ENCODE peak calls at places on chromosomes 5 and 9, in seven cellular contexts. C, M, X, D, K, S and T are unnamed samples.

GRCh38 chr9:133597316-133597957 is 11.8 kb downstream of the FAM163B start:
- DNase-seq in K (no peak), M (no peak), C (no peak), D (no peak), X (no peak), S (peak), T (no peak)

GRCh38 chr9:107738789-107739188 is 249.2 kb upstream of the KLF4 start:
- DNase-seq in X (no peak), S (peak), K (no peak), D (no peak), M (no peak), C (no peak), T (no peak)

GRCh38 chr9:134960701-134961181 is 43.0 kb upstream of the FCN1 start:
- DNase-seq in M (no peak), K (peak), D (peak), X (no peak), S (no peak), C (no peak), T (peak)

GRCh38 chr5:100647461-100648230 is 112.5 kb downstream of the FAM174A start:
- DNase-seq in M (no peak), K (no peak), X (no peak), D (no peak), S (peak), C (peak), T (peak)

GRCh38 chr9:95644377-95644776 is 127.6 kb upstream of the PTCH1 start:
- DNase-seq in D (no peak), C (no peak), K (no peak), S (no peak), X (no peak), M (no peak), T (no peak)

GRCh38 chr9:18320046-18320445 is 153.9 kb upstream of the ADAMTSL1 start:
- DNase-seq in X (no peak), M (no peak), D (peak), C (no peak), S (peak), K (no peak), T (no peak)

GRCh38 chr5:149654282-149654681 is 73.0 kb downstream of the ARHGEF37 start:
- DNase-seq in C (no peak), D (no peak), K (no peak), X (no peak), S (no peak), M (no peak), T (no peak)

GRCh38 chr5:135108569-135108968 is 74.5 kb upstream of the PITX1 start:
- DNase-seq in M (no peak), K (no peak), C (no peak), S (no peak), D (no peak), X (no peak), T (no peak)

GRCh38 chr9:37656936-37657335 is 6.2 kb downstream of the FRMPD1 start:
- DNase-seq in D (no peak), M (no peak), K (no peak), X (no peak), S (no peak), C (no peak), T (no peak)

GRCh38 chr5:180352116-180352975 is 790 bp downstream of the GFPT2 start:
- DNase-seq in D (peak), S (peak), C (peak), M (no peak), X (no peak), K (no peak), T (no peak)

GRCh38 chr9:98323051-98323830 is 67.8 kb upstream of the TBC1D2 start:
- DNase-seq in S (no peak), D (peak), K (no peak), C (no peak), X (no peak), M (no peak), T (no peak)

GRCh38 chr9:19231126-19232035 is 888 bp downstream of the DENND4C start:
- DNase-seq in D (peak), M (no peak), K (peak), C (no peak), X (no peak), S (peak), T (no peak)

GRCh38 chr9:121082075-121082474 is 7.3 kb downstream of the CNTRL start:
- DNase-seq in D (no peak), X (no peak), S (no peak), M (no peak), C (no peak), K (no peak), T (no peak)

GRCh38 chr5:120463991-120464626 is at the start of gene PRR16:
- DNase-seq in K (no peak), S (peak), M (no peak), C (peak), D (peak), X (no peak), T (peak)

GRCh38 chr9:109319072-109319630 is 1.7 kb downstream of the EPB41L4B start:
- DNase-seq in C (no peak), K (no peak), M (no peak), D (peak), S (no peak), X (no peak), T (no peak)

GRCh38 chr5:2996687-2997086 is 245.2 kb upstream of the IRX2 start:
- DNase-seq in D (no peak), C (no peak), M (no peak), X (no peak), S (no peak), K (no peak), T (no peak)

GRCh38 chr5:13003457-13003856 is 941.0 kb downstream of the DNAH5 start:
- DNase-seq in K (no peak), C (no peak), M (no peak), S (no peak), D (no peak), X (no peak), T (no peak)

GRCh38 chr5:91386120-91386519 is 3.0 kb upstream of the ARRDC3 start:
- DNase-seq in D (no peak), M (no peak), K (no peak), S (peak), X (no peak), C (no peak), T (no peak)

GRCh38 chr9:127920794-127921193 is 4.0 kb upstream of the ST6GALNAC4 start:
- DNase-seq in K (no peak), M (no peak), S (no peak), X (no peak), C (no peak), D (no peak), T (no peak)

GRCh38 chr5:175728885-175729828 is 71.3 kb downstream of the HRH2 start:
- DNase-seq in K (peak), X (no peak), C (no peak), M (no peak), S (no peak), D (peak), T (no peak)

GRCh38 chr5:131441184-131441583 is 177.3 kb downstream of the CDC42SE2 start:
- DNase-seq in S (no peak), K (no peak), C (no peak), X (no peak), M (no peak), D (no peak), T (no peak)

GRCh38 chr5:169534311-169534880 is 49.2 kb upstream of the SPDL1 start:
- DNase-seq in X (no peak), S (no peak), C (no peak), K (no peak), M (peak), D (no peak), T (no peak)

GRCh38 chr5:51829226-51829625 is 446.0 kb downstream of the ISL1 start:
- DNase-seq in C (no peak), D (no peak), X (no peak), M (no peak), S (no peak), K (no peak), T (no peak)

DNA sequence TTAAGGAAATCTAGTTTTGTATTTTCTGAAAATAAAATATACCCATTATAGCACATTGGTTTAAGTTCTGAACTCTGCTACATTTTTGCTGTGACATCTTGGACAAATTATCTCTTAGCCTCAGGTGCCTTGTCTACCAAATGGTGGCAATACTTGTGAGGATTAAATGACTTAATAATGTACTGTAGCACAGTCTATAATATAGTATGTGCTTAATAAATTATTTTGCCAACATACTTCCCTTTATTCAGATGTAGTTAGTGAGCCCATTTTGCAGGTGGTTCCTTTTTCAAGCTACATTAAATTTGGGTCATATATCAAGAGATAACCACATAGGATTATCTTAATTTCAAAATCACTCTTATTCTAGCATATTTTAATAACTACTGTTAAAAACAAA is 3.2 kb downstream of the ETF1 start:
- DNase-seq in C (no peak), K (no peak), S (no peak), M (no peak), D (no peak), X (no peak), T (no peak)
- H3K4me3 ChIP-seq in C (no peak), K (no peak), S (no peak), M (no peak), D (no peak), X (peak), T (no peak)

DNA sequence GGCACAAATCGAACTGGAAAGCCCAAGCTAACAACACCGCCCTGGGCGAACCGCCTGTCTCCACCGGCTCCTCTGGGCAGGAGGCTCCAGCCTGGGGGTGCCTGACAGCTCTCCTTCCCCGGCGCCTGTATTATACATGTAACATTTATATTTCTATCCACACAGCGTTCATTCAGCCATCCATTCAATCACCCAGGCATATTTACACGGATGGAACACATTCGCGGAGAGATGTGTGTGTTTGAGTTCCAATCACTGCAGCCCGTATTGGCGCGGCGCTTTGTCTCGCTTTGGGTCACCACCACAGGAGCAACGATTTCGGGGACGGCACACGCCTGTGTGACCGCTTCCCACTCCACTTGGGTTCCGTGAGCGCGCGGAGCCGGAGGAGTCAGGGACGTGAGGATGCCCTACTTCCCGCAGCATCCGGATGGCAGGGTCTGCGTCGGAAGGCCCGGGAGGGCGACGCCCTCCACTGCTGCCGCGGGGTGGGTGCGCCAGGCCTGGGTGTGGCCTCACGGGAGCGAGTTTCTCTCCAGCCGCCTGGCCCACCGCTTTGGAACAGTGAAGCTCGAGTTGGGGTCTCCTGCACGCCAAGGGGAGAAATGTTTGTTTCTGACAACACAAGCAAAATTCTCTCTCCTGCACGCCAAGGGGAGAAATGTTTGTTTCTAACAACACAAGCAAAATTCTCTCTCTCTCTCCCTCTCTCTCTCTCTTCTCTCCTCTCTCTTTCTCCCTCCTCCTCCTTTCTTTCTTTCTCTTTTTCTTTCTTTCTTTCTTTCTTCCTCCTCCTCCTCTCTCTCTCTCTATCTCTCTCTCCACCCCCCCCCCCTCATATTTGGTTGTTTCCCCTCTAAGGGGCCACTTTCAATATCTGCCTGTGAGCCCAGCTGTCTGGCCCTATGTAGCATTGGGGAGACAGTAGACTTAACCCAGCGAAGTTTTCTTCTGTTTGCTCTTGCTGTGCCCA is 1.1 kb upstream of the SV2C start:
- DNase-seq in D (peak), S (peak), C (no peak), K (no peak), X (no peak), M (no peak), T (no peak)
- H3K4me3 ChIP-seq in D (peak), S (no peak), C (peak), K (no peak), X (no peak), M (no peak), T (peak)

DNA sequence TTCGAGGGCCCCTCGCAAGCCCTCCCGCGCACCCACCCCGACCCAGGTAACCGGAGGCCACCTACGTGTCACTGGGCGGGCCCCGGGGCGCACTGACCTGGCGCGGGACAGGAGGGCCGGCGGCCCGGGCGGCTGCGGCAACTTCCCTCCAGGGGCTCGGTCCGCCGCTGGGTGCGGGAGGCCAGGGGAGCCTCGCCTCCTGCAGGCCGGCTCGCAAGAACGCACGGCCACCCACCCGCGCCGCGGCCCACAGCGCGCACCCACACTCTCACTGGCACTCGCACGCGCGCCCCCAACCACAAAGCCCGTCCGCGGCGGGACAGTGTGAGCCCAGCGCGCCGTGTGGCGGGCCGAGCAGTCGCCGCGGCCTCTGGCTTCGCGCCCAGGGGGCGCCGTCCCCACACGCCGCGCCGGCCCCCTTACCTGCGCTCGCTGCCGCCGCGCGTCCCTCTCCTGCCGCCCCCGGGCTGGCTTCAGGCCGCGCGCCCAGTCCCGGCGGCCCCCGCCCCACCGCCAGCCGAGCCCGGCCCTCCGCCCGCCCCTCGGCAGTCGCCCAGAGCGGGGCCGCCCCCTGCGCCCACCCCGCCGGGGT is 430 bp downstream of the LPAR1 start:
- DNase-seq in C (peak), X (no peak), M (no peak), K (peak), S (peak), D (peak), T (peak)
- H3K4me3 ChIP-seq in C (peak), X (no peak), M (peak), K (peak), S (peak), D (peak), T (peak)

DNA sequence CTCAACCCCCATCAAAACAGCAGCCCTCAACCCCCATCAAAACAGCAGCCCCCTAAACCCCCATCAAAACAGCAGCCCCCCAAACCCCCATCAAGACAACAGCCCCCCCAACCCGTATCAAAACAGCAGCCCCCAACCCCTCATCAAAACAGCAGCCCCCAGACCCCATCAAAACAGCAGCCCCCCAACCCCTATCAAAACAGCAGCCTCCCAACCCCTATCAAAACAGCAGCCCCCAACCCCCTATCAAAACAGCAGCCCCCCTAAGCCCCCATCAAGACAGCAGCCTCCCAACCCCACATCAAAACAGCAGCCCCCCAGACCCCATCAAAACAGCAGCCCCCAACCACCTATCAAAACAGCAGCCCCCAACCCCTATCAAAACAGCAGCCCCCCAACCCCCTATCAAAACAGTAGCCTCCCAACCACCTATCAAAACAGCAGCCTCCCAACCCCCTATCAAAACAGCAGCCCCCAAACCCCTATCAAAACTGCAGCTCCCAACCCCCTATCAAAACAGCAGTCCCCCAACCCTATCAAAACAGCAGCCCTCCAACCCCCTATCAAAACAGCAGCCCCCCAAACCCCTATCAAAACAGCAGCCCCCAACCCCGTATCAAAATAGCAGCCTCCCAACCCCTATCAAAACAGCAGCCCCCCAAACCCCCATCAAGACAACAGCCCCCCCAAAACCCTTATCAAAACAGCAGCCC is 1.2 kb downstream of the TPPP start:
- DNase-seq in X (no peak), K (no peak), M (no peak), D (peak), C (peak), S (no peak), T (no peak)
- H3K4me3 ChIP-seq in X (no peak), K (no peak), M (no peak), D (no peak), C (peak), S (no peak), T (peak)

GRCh38 chr9:14748373-14748772 is 25.8 kb upstream of the CER1 start:
- DNase-seq in S (no peak), X (no peak), D (no peak), K (no peak), M (no peak), C (no peak), T (no peak)

GRCh38 chr9:14750871-14751270 is 28.3 kb upstream of the CER1 start:
- DNase-seq in X (no peak), S (peak), M (no peak), K (no peak), C (no peak), D (no peak), T (no peak)

GRCh38 chr9:14752271-14752670 is 29.7 kb upstream of the CER1 start:
- DNase-seq in K (no peak), X (no peak), S (no peak), C (no peak), M (no peak), D (no peak), T (no peak)

GRCh38 chr9:14747116-14747515 is 24.6 kb upstream of the CER1 start:
- DNase-seq in C (no peak), M (no peak), K (no peak), S (no peak), X (no peak), D (no peak), T (no peak)

DNA sequence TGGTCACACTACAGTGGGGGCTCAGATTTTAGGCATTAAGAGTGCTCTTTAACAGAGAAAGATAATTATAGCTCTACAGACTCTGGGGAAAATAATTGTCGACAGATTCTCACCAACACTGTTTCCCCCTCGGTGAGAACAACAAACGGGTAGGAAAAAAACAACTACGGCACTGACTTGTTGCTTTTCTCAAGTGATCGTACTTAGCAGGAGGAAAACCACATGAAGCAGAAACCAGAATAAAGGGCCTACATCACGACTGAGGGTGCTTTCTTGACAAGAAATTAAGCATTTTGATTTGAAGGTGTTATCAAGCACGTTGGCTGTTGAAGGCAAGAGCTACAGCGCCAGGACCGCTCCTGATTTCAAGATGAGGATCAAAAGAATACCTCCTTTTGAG is 27.2 kb upstream of the CER1 start:
- DNase-seq in S (no peak), M (no peak), C (no peak), X (no peak), K (no peak), D (no peak), T (no peak)
- H3K4me3 ChIP-seq in S (no peak), M (no peak), C (no peak), X (no peak), K (no peak), D (no peak), T (peak)

GRCh38 chr9:130665431-130666392 is 1.3 kb downstream of the PRDM12 start:
- DNase-seq in K (no peak), X (no peak), C (no peak), S (no peak), D (peak), M (no peak), T (no peak)
- H3K4me3 ChIP-seq in K (no peak), X (no peak), C (no peak), S (no peak), D (peak), M (no peak), T (no peak)